ENCODE peak calls at places on chromosomes 3 and 15, in eight cellular contexts. X is GM10248; J is activated T-cell treated with anti-CD3 and anti-CD28 coated beads for 48 hours; T is head of caudate nucleus; M is effector memory CD8-positive, alpha-beta T cell; Y is ACHN; C is stimulated activated effector memory CD8-positive, alpha-beta T cell treated with anti-CD3 and anti-CD28 coated beads, Interleukin-12 subunit alpha, Interleukin-12 subunit beta, amount 100 ng/mL, for 72 hours; Z is HuH-7.5. U is an unnamed sample.

GRCh38 chr3:55521086-55522060 is 34.3 kb upstream of the WNT5A start:
- DNase-seq in J (no peak), Y (no peak), Z (no peak), M (no peak), C (no peak), T (no peak), X (no peak), U (no peak)

GRCh38 chr3:77319711-77320110 is 279.8 kb downstream of the ROBO2 start:
- DNase-seq in J (no peak), Y (peak), C (no peak), M (no peak), T (no peak), X (no peak), Z (no peak), U (no peak)

GRCh38 chr15:59616390-59616789 is 4.8 kb downstream of the GCNT3 start:
- DNase-seq in C (no peak), Y (peak), M (no peak), J (no peak), Z (no peak), X (no peak), T (no peak), U (no peak)

GRCh38 chr15:42156266-42156922 is at the start of gene PLA2G4F:
- DNase-seq in T (no peak), Y (no peak), M (no peak), Z (no peak), J (no peak), C (no peak), X (no peak), U (no peak)

GRCh38 chr3:116445291-116445841 is at the start of gene LSAMP:
- DNase-seq in M (no peak), Y (no peak), X (no peak), J (no peak), Z (no peak), C (no peak), T (peak), U (no peak)

GRCh38 chr15:78695046-78695671 is 54.1 kb upstream of the CHRNB4 start:
- DNase-seq in Z (no peak), Y (no peak), T (no peak), C (no peak), J (no peak), X (no peak), M (no peak), U (no peak)

GRCh38 chr3:53718462-53718861 is 127.8 kb downstream of the CHDH start:
- DNase-seq in Y (no peak), M (no peak), Z (no peak), X (no peak), J (no peak), T (no peak), C (no peak), U (no peak)

GRCh38 chr15:39957481-39957880 is 23.6 kb downstream of the EIF2AK4 start:
- DNase-seq in J (no peak), Y (no peak), M (no peak), X (no peak), C (no peak), T (no peak), Z (no peak), U (no peak)

GRCh38 chr3:143464850-143465249 is 345.3 kb downstream of the CHST2 start:
- DNase-seq in T (no peak), J (no peak), C (no peak), M (no peak), Z (no peak), X (no peak), Y (peak), U (no peak)

GRCh38 chr3:31533169-31533870 is 595 bp downstream of the STT3B start:
- DNase-seq in C (peak), Y (peak), Z (peak), J (peak), X (peak), M (peak), T (peak), U (peak)

GRCh38 chr15:63019539-63020109 is 22.9 kb upstream of the TPM1 start:
- DNase-seq in X (no peak), T (no peak), M (no peak), Y (peak), C (no peak), Z (no peak), J (no peak), U (no peak)

GRCh38 chr3:153855772-153856171 is 265.4 kb upstream of the ARHGEF26 start:
- DNase-seq in Y (no peak), Z (no peak), T (no peak), M (no peak), C (no peak), J (no peak), X (no peak), U (no peak)

GRCh38 chr15:62684143-62684808 is 358.3 kb upstream of the TPM1 start:
- DNase-seq in M (no peak), X (no peak), T (no peak), Y (no peak), J (no peak), Z (no peak), C (no peak), U (no peak)

GRCh38 chr3:42654331-42655201 is 1.1 kb downstream of the ZBTB47 start:
- DNase-seq in T (peak), Z (peak), Y (peak), C (no peak), M (no peak), J (no peak), X (peak), U (no peak)

GRCh38 chr15:62591842-62592838 is 427.1 kb upstream of the C2CD4B start:
- DNase-seq in T (no peak), Y (peak), J (no peak), X (no peak), C (no peak), M (no peak), Z (no peak), U (no peak)

GRCh38 chr15:78365931-78366330 is 25.8 kb downstream of the CRABP1 start:
- DNase-seq in T (no peak), M (no peak), Z (no peak), C (no peak), J (no peak), Y (no peak), X (no peak), U (no peak)

GRCh38 chr15:62796296-62796695 is 246.3 kb upstream of the TPM1 start:
- DNase-seq in M (no peak), J (no peak), Z (no peak), X (no peak), T (no peak), C (no peak), Y (no peak), U (no peak)

GRCh38 chr3:69353492-69353891 is 32.4 kb downstream of the FRMD4B start:
- DNase-seq in J (no peak), Y (no peak), M (no peak), T (no peak), C (no peak), Z (no peak), X (no peak), U (no peak)

GRCh38 chr3:102415553-102415952 is 19.3 kb upstream of the ZPLD1 start:
- DNase-seq in C (no peak), Y (peak), Z (no peak), J (no peak), X (no peak), M (no peak), T (no peak), U (no peak)

GRCh38 chr3:127067116-127067910 is 84.4 kb downstream of the PLXNA1 start:
- DNase-seq in M (no peak), J (no peak), Y (no peak), Z (no peak), T (peak), C (no peak), X (no peak), U (no peak)

GRCh38 chr15:58413253-58413652 is 18.5 kb upstream of the LIPC start:
- DNase-seq in J (no peak), M (no peak), T (no peak), Y (no peak), C (no peak), Z (no peak), X (no peak), U (no peak)

GRCh38 chr3:180250172-180250571 is 213.4 kb upstream of the PEX5L start:
- DNase-seq in Z (no peak), C (no peak), T (no peak), X (no peak), J (no peak), Y (no peak), M (no peak), U (no peak)

GRCh38 chr3:71891483-71891882 is 106.5 kb upstream of the PROK2 start:
- DNase-seq in M (no peak), J (no peak), T (no peak), X (no peak), C (no peak), Z (no peak), Y (no peak), U (no peak)

GRCh38 chr3:61876797-61877196 is 315.4 kb downstream of the PTPRG start:
- DNase-seq in T (no peak), J (no peak), Y (no peak), X (no peak), M (no peak), C (no peak), Z (no peak), U (no peak)

GRCh38 chr3:122988507-122988906 is 39.1 kb downstream of the SEMA5B start:
- DNase-seq in J (no peak), T (no peak), Y (no peak), Z (no peak), X (no peak), M (no peak), C (no peak), U (no peak)

GRCh38 chr3:86973440-86973839 is 17.5 kb downstream of the VGLL3 start:
- DNase-seq in Z (no peak), J (no peak), X (no peak), M (no peak), Y (no peak), T (no peak), C (no peak), U (no peak)